ENCODE peak calls at places on chromosomes 11 and 22, in six cellular contexts. T is right lobe of liver, A is HCT116, C is heart left ventricle, N is A549, F is K562. U is an unnamed sample. For H3K9me3, the result is how much of the 10 kb centered on the place peaks cover.

GRCh38 chr22:50034126-50035081 is 21.8 kb upstream of the IL17REL start:
- ATAC-seq in A (no peak), F (no peak), T (no peak), C (no peak), N (no peak), U (no peak)

GRCh38 chr11:84438565-84438964 is 1152.4 kb upstream of the CCDC90B start:
- ATAC-seq in T (no peak), A (no peak), F (no peak), C (peak), N (no peak), U (no peak)

GRCh38 chr22:37032134-37032534 is 12.6 kb downstream of the MPST start:
- ATAC-seq in F (no peak), C (no peak), N (peak), A (no peak), T (peak), U (no peak)

GRCh38 chr11:116052603-116053537 is 548.7 kb upstream of the CADM1 start:
- ATAC-seq in F (no peak), C (no peak), T (no peak), N (no peak), A (no peak), U (no peak)

GRCh38 chr11:680476-680875 is 14.5 kb downstream of the DEAF1 start:
- ATAC-seq in C (peak), N (peak), F (no peak), T (peak), A (no peak), U (no peak)

GRCh38 chr11:72775288-72776110 is 18.3 kb downstream of the STARD10 start:
- ATAC-seq in C (no peak), F (no peak), A (no peak), T (no peak), N (no peak), U (no peak)

GRCh38 chr11:110455718-110456117 is 26.0 kb downstream of the FDX1 start:
- ATAC-seq in A (no peak), N (no peak), T (no peak), F (no peak), C (no peak), U (no peak)

GRCh38 chr11:45786272-45786671 is 18.7 kb upstream of the SLC35C1 start:
- ATAC-seq in A (no peak), F (no peak), C (no peak), N (no peak), T (no peak), U (no peak)

GRCh38 chr11:77130763-77131513 is 2.9 kb downstream of the MYO7A start:
- ATAC-seq in T (peak), N (no peak), A (no peak), C (peak), F (no peak), U (no peak)

GRCh38 chr22:20624161-20624616 is 116.8 kb downstream of the MED15 start:
- ATAC-seq in F (no peak), C (no peak), N (no peak), T (no peak), A (no peak), U (no peak)

GRCh38 chr11:110797453-110797852 is 85.2 kb upstream of the ARHGAP20 start:
- ATAC-seq in C (peak), F (no peak), T (peak), N (no peak), A (no peak), U (no peak)

DNA sequence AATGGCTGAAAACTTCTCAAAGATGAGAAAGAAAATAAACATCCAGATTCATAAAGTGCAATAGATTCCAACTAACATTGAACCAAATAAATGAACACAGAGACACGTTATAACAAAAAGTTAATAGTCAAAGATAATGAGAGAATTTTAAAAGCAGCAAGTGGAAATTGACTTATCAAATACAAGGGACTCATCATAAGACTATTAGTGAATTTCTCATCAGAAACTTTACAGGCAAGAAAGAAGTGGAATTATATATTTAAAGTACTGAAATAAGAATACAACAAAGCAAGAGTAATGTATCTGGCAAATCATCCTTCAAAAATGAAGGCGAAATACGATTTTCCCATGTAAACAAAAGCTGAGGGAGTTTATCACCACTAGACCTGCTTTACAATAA is 852.7 kb downstream of the LRRC4C start:
- ATAC-seq in A (no peak), N (no peak), T (no peak), F (no peak), C (no peak), U (no peak)
- H3K9me3 ChIP-seq in A (under half), N (under half), T (under half), F (under half), C (under half), U (under half)

GRCh38 chr11:75921808-75922207 is 106.8 kb downstream of the UVRAG start:
- ATAC-seq in F (no peak), C (no peak), T (no peak), A (no peak), N (no peak), U (no peak)

GRCh38 chr11:75924966-75925784 is 110.2 kb downstream of the UVRAG start:
- ATAC-seq in F (no peak), T (peak), C (peak), N (no peak), A (no peak), U (no peak)

GRCh38 chr11:75920886-75921285 is 105.9 kb downstream of the UVRAG start:
- ATAC-seq in T (no peak), F (no peak), C (no peak), N (no peak), A (no peak), U (no peak)

GRCh38 chr11:75929706-75930105 is 114.7 kb downstream of the UVRAG start:
- ATAC-seq in T (no peak), F (no peak), N (no peak), A (no peak), C (no peak), U (no peak)

DNA sequence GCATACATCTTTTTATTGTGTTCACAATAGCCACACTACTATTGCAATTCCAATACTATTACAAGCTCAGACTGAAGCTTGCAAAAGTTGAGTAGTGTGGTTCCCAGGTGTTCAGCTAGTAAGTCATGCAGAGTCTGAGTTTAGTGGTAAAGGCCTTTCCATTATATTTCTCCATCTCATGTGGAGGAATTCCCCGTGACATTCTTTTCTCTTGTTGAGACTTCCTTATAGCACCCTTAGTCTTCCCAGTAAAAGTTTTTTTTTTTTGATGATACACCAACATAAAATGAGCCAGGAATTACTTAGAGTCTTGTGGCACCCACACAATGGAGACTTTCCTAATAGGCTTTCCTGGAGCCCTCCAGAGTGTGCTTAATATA is 110.8 kb downstream of the UVRAG start:
- ATAC-seq in A (no peak), N (no peak), T (no peak), F (no peak), C (no peak), U (no peak)
- TF ChIP-seq POLR2A in A (no peak), N (no peak), T (no peak), F (no peak), C (no peak), U (no peak)

GRCh38 chr11:2647953-2648352 is 51.8 kb downstream of the KCNQ1OT1 start:
- ATAC-seq in C (no peak), F (no peak), T (no peak), A (no peak), N (no peak), U (no peak)

GRCh38 chr11:2651054-2651617 is 48.7 kb downstream of the KCNQ1OT1 start:
- ATAC-seq in N (no peak), F (no peak), C (no peak), A (no peak), T (no peak), U (no peak)

GRCh38 chr11:2650343-2650867 is 49.4 kb downstream of the KCNQ1OT1 start:
- ATAC-seq in A (no peak), T (no peak), N (no peak), C (no peak), F (no peak), U (no peak)

GRCh38 chr11:2649400-2649799 is 50.4 kb downstream of the KCNQ1OT1 start:
- ATAC-seq in F (no peak), C (no peak), T (no peak), A (no peak), N (no peak), U (no peak)

DNA sequence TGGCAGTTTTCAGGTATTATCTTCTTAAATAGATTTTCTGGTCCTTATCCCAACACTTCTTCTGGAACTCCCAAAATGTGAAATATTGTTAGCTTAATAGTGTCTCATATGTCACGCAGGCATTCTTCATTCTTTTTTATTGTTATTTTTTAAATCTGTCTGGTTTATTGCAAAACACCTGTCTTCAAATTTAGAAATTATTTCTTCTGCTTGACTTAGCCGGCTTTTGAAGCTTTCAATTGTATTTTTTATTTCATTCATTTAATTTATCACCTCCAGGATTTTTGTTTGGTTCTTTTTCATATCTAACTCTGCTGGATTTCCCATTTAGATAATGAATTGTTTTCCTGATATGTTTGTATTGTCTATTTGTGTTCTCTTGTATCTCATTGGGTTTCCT is 49.9 kb downstream of the KCNQ1OT1 start:
- ATAC-seq in F (no peak), N (no peak), C (no peak), A (no peak), T (no peak), U (no peak)
- H3K9me3 ChIP-seq in F (under half), N (half or more), C (under half), A (under half), T (under half), U (under half)

GRCh38 chr22:41444360-41445170 is 2.0 kb downstream of the TOB2 start:
- ATAC-seq in C (peak), F (peak), N (peak), T (peak), A (peak), U (peak)
- TF ChIP-seq POLR2A in C (peak), F (no peak), N (no peak), T (no peak), A (no peak), U (peak)

GRCh38 chr22:47994045-47994444 is 1231.6 kb downstream of the TBC1D22A start:
- ATAC-seq in T (no peak), F (no peak), A (no peak), C (no peak), N (no peak), U (no peak)

GRCh38 chr22:47997052-47997568 is 1234.7 kb downstream of the TBC1D22A start:
- ATAC-seq in C (no peak), F (no peak), A (no peak), N (no peak), T (no peak), U (no peak)

GRCh38 chr22:47994899-47995573 is 1232.6 kb downstream of the TBC1D22A start:
- ATAC-seq in T (no peak), A (no peak), N (no peak), C (no peak), F (no peak), U (no peak)

GRCh38 chr22:47996446-47996857 is 1234.0 kb downstream of the TBC1D22A start:
- ATAC-seq in F (no peak), N (no peak), T (no peak), A (no peak), C (no peak), U (no peak)

GRCh38 chr22:47995718-47996117 is 1233.3 kb downstream of the TBC1D22A start:
- ATAC-seq in T (no peak), N (no peak), C (no peak), A (no peak), F (no peak), U (no peak)
- H3K9me3 ChIP-seq in T (under half), N (under half), C (under half), A (under half), F (under half), U (under half)

GRCh38 chr22:47445212-47445611 is 682.8 kb downstream of the TBC1D22A start:
- ATAC-seq in A (no peak), T (no peak), F (no peak), N (no peak), C (no peak), U (no peak)

GRCh38 chr22:47445716-47446290 is 683.4 kb downstream of the TBC1D22A start:
- ATAC-seq in N (no peak), C (no peak), T (no peak), A (no peak), F (no peak), U (no peak)

GRCh38 chr22:47446331-47446730 is 683.9 kb downstream of the TBC1D22A start:
- ATAC-seq in F (no peak), C (no peak), A (no peak), N (no peak), T (no peak), U (no peak)

GRCh38 chr22:47443836-47444745 is 681.6 kb downstream of the TBC1D22A start:
- ATAC-seq in C (no peak), T (no peak), A (no peak), N (no peak), F (no peak), U (no peak)

GRCh38 chr22:47444746-47445065 is 682.3 kb downstream of the TBC1D22A start:
- ATAC-seq in A (no peak), T (no peak), N (no peak), C (no peak), F (no peak), U (no peak)
- TF ChIP-seq POLR2A in A (no peak), T (no peak), N (no peak), C (no peak), F (no peak), U (no peak)

GRCh38 chr22:47558828-47559700 is 796.6 kb downstream of the TBC1D22A start:
- ATAC-seq in T (no peak), F (no peak), A (no peak), C (peak), N (no peak), U (no peak)
- H3K9me3 ChIP-seq in T (under half), F (under half), A (under half), C (under half), N (under half), U (under half)

GRCh38 chr11:75852406-75853017 is 37.5 kb downstream of the UVRAG start:
- ATAC-seq in F (no peak), N (no peak), A (no peak), T (no peak), C (no peak), U (no peak)
- TF ChIP-seq POLR2A in F (no peak), N (no peak), A (no peak), T (no peak), C (no peak), U (no peak)

U was measured in gastroesophageal sphincter.